ENCODE peak calls at places on chromosomes 16 and 17, in four cellular contexts. M, E, L and C are unnamed samples.

GRCh38 chr17:31489295-31490018 is 98.0 kb downstream of the RAB11FIP4 start:
- DNase-seq in L (no peak), M (no peak), E (no peak), C (no peak)

GRCh38 chr17:8041249-8041928 is 2.5 kb downstream of the ALOX15B start:
- DNase-seq in L (peak; percentile 43), M (peak; percentile 24), E (peak; percentile 95), C (no peak)

GRCh38 chr16:58636474-58636873 is 6.8 kb upstream of the CNOT1 start:
- DNase-seq in M (no peak), L (no peak), E (no peak), C (no peak)

GRCh38 chr16:68768170-68768569 is 31.1 kb downstream of the CDH1 start:
- DNase-seq in M (no peak), E (no peak), L (no peak), C (no peak)

GRCh38 chr17:28385037-28385797 is 13.7 kb downstream of the SARM1 start:
- DNase-seq in L (no peak), E (no peak), M (no peak), C (no peak)

GRCh38 chr17:41734139-41734948 is at the start of gene HAP1:
- DNase-seq in M (no peak), E (no peak), L (no peak), C (no peak)

GRCh38 chr17:20300399-20301037 is 166.8 kb downstream of the LGALS9B start:
- DNase-seq in E (peak; percentile 77), L (no peak), M (no peak), C (no peak)

GRCh38 chr17:77666480-77666879 is 292.0 kb upstream of the TNRC6C start:
- DNase-seq in M (no peak), E (no peak), L (no peak), C (no peak)

GRCh38 chr16:69881141-69881540 is 70.0 kb upstream of the CLEC18A start:
- DNase-seq in M (no peak), E (no peak), L (no peak), C (no peak)

GRCh38 chr16:82329504-82330192 is 159.6 kb upstream of the MPHOSPH6 start:
- DNase-seq in L (peak; percentile 47), M (no peak), E (no peak), C (no peak)

GRCh38 chr16:49986351-49987124 is 38.5 kb upstream of the CNEP1R1 start:
- DNase-seq in L (no peak), E (peak; percentile 18), M (no peak), C (peak; percentile 48)

GRCh38 chr16:57502048-57502775 is 15.9 kb upstream of the DOK4 start:
- DNase-seq in E (no peak), M (no peak), L (no peak), C (no peak)

GRCh38 chr17:49596613-49597244 is 21.1 kb downstream of the NXPH3 start:
- DNase-seq in E (no peak), L (no peak), M (no peak), C (no peak)

GRCh38 chr17:19344311-19345066 is 18.0 kb downstream of the B9D1 start:
- DNase-seq in M (no peak), E (no peak), L (no peak), C (no peak)

GRCh38 chr17:64698725-64699124 is 36.6 kb upstream of the SMURF2 start:
- DNase-seq in E (no peak), M (no peak), L (no peak), C (no peak)

GRCh38 chr17:63545302-63545928 is 4.9 kb upstream of the DCAF7 start:
- DNase-seq in M (no peak), L (no peak), E (no peak), C (no peak)

GRCh38 chr17:47423406-47424295 is 99.9 kb downstream of the EFCAB13 start:
- DNase-seq in E (no peak), L (peak; percentile 23), M (no peak), C (peak; percentile 45)

GRCh38 chr17:63929860-63930766 is 2.0 kb downstream of the CD79B start:
- DNase-seq in M (no peak), E (no peak), L (no peak), C (no peak)

GRCh38 chr17:37659887-37660286 is 16.6 kb upstream of the DDX52 start:
- DNase-seq in L (no peak), M (no peak), E (no peak), C (no peak)